ENCODE peak calls at places on chromosome 16, in four cellular contexts. One of them, this sample, is unnamed.

GRCh38 chr16:51763072-51763658 is 612.1 kb upstream of the SALL1 start:
- DNase-seq in EH: no peak
- DNase-seq in Caki2: no peak
- DNase-seq in DMS 273 treated with DMSO at 0.1 percent for 48 hours: no peak
- DNase-seq in this sample: no peak

GRCh38 chr16:31214705-31215286 is 877 bp downstream of the TRIM72 start:
- DNase-seq in EH: no peak
- DNase-seq in Caki2: no peak
- DNase-seq in DMS 273 treated with DMSO at 0.1 percent for 48 hours: no peak
- DNase-seq in this sample: no peak

GRCh38 chr16:4917117-4917516 is 19.8 kb downstream of the PPL start:
- DNase-seq in EH: peak; percentile 59
- DNase-seq in Caki2: no peak
- DNase-seq in DMS 273 treated with DMSO at 0.1 percent for 48 hours: no peak
- DNase-seq in this sample: no peak

GRCh38 chr16:55576369-55576768 is 9.9 kb downstream of the CAPNS2 start:
- DNase-seq in EH: no peak
- DNase-seq in Caki2: no peak
- DNase-seq in DMS 273 treated with DMSO at 0.1 percent for 48 hours: no peak
- DNase-seq in this sample: no peak

GRCh38 chr16:89749637-89750036 is 28.3 kb downstream of the ZNF276 start:
- DNase-seq in EH: no peak
- DNase-seq in Caki2: peak; percentile 72
- DNase-seq in DMS 273 treated with DMSO at 0.1 percent for 48 hours: no peak
- DNase-seq in this sample: no peak

GRCh38 chr16:84874983-84875382 is 55.2 kb downstream of the CRISPLD2 start:
- DNase-seq in EH: peak; percentile 39
- DNase-seq in Caki2: no peak
- DNase-seq in DMS 273 treated with DMSO at 0.1 percent for 48 hours: no peak
- DNase-seq in this sample: no peak

GRCh38 chr16:58128181-58128631 is 975 bp downstream of the CFAP20 start:
- DNase-seq in EH: no peak
- DNase-seq in Caki2: no peak
- DNase-seq in DMS 273 treated with DMSO at 0.1 percent for 48 hours: no peak
- DNase-seq in this sample: no peak

GRCh38 chr16:58494981-58495860 is 4.7 kb upstream of the NDRG4 start:
- DNase-seq in EH: peak; percentile 98
- DNase-seq in Caki2: peak; percentile 97
- DNase-seq in DMS 273 treated with DMSO at 0.1 percent for 48 hours: peak; percentile 92
- DNase-seq in this sample: peak; percentile 68

GRCh38 chr16:85062303-85062702 is 34.7 kb downstream of the KIAA0513 start:
- DNase-seq in EH: no peak
- DNase-seq in Caki2: no peak
- DNase-seq in DMS 273 treated with DMSO at 0.1 percent for 48 hours: no peak
- DNase-seq in this sample: no peak

GRCh38 chr16:84925092-84925772 is 86.1 kb downstream of the ZDHHC7 start:
- DNase-seq in EH: peak; percentile 53
- DNase-seq in Caki2: no peak
- DNase-seq in DMS 273 treated with DMSO at 0.1 percent for 48 hours: no peak
- DNase-seq in this sample: peak; percentile 51

GRCh38 chr16:81533175-81533507 is 88.5 kb downstream of the CMIP start:
- DNase-seq in EH: no peak
- DNase-seq in Caki2: no peak
- DNase-seq in DMS 273 treated with DMSO at 0.1 percent for 48 hours: no peak
- DNase-seq in this sample: no peak

GRCh38 chr16:23496826-23497542 is 13.3 kb downstream of the GGA2 start:
- DNase-seq in EH: peak; percentile 57
- DNase-seq in Caki2: peak; percentile 73
- DNase-seq in DMS 273 treated with DMSO at 0.1 percent for 48 hours: no peak
- DNase-seq in this sample: no peak

GRCh38 chr16:19071811-19072777 is 4.7 kb downstream of the COQ7 start:
- DNase-seq in EH: peak; percentile 64
- DNase-seq in Caki2: peak; percentile 64
- DNase-seq in DMS 273 treated with DMSO at 0.1 percent for 48 hours: no peak
- DNase-seq in this sample: no peak

GRCh38 chr16:71889147-71889546 is 5.2 kb upstream of the ZNF821 start:
- DNase-seq in EH: no peak
- DNase-seq in Caki2: no peak
- DNase-seq in DMS 273 treated with DMSO at 0.1 percent for 48 hours: no peak
- DNase-seq in this sample: no peak

GRCh38 chr16:3007059-3007956 is 5.4 kb upstream of the CLDN9 start:
- DNase-seq in EH: no peak
- DNase-seq in Caki2: no peak
- DNase-seq in DMS 273 treated with DMSO at 0.1 percent for 48 hours: no peak
- DNase-seq in this sample: no peak

GRCh38 chr16:65121870-65122723 is at the start of gene CDH11:
- DNase-seq in EH: peak; percentile 95
- DNase-seq in Caki2: peak; percentile 9
- DNase-seq in DMS 273 treated with DMSO at 0.1 percent for 48 hours: peak; percentile 15
- DNase-seq in this sample: peak; percentile 76

GRCh38 chr16:82657239-82657638 is 30.5 kb downstream of the CDH13 start:
- DNase-seq in EH: peak; percentile 79
- DNase-seq in Caki2: no peak
- DNase-seq in DMS 273 treated with DMSO at 0.1 percent for 48 hours: no peak
- DNase-seq in this sample: no peak

GRCh38 chr16:3982216-3982615 is 101.7 kb upstream of the CREBBP start:
- DNase-seq in EH: no peak
- DNase-seq in Caki2: no peak
- DNase-seq in DMS 273 treated with DMSO at 0.1 percent for 48 hours: no peak
- DNase-seq in this sample: no peak

GRCh38 chr16:70808371-70808770 is 7.4 kb upstream of the VAC14 start:
- DNase-seq in EH: no peak
- DNase-seq in Caki2: no peak
- DNase-seq in DMS 273 treated with DMSO at 0.1 percent for 48 hours: no peak
- DNase-seq in this sample: no peak

GRCh38 chr16:88804552-88805339 is 1.2 kb downstream of the CDT1 start:
- DNase-seq in EH: no peak
- DNase-seq in Caki2: no peak
- DNase-seq in DMS 273 treated with DMSO at 0.1 percent for 48 hours: no peak
- DNase-seq in this sample: no peak

GRCh38 chr16:82603784-82604411 is 22.9 kb upstream of the CDH13 start:
- DNase-seq in EH: peak; percentile 78
- DNase-seq in Caki2: peak; percentile 6
- DNase-seq in DMS 273 treated with DMSO at 0.1 percent for 48 hours: no peak
- DNase-seq in this sample: no peak

GRCh38 chr16:87953308-87954208 is 2.3 kb downstream of the BANP start:
- DNase-seq in EH: no peak
- DNase-seq in Caki2: no peak
- DNase-seq in DMS 273 treated with DMSO at 0.1 percent for 48 hours: no peak
- DNase-seq in this sample: no peak

GRCh38 chr16:69709456-69710084 is 16.8 kb downstream of the NQO1 start:
- DNase-seq in EH: peak; percentile 74
- DNase-seq in Caki2: peak; percentile 55
- DNase-seq in DMS 273 treated with DMSO at 0.1 percent for 48 hours: peak; percentile 67
- DNase-seq in this sample: no peak

GRCh38 chr16:10655415-10655977 is 39.2 kb downstream of the TEKT5 start:
- DNase-seq in EH: no peak
- DNase-seq in Caki2: no peak
- DNase-seq in DMS 273 treated with DMSO at 0.1 percent for 48 hours: no peak
- DNase-seq in this sample: no peak

GRCh38 chr16:21260870-21261791 is 17.0 kb downstream of the CRYM start:
- DNase-seq in EH: peak; percentile 83
- DNase-seq in Caki2: peak; percentile 94
- DNase-seq in DMS 273 treated with DMSO at 0.1 percent for 48 hours: no peak
- DNase-seq in this sample: no peak

GRCh38 chr16:8619671-8620370 is 1.7 kb upstream of the METTL22 start:
- DNase-seq in EH: no peak
- DNase-seq in Caki2: no peak
- DNase-seq in DMS 273 treated with DMSO at 0.1 percent for 48 hours: no peak
- DNase-seq in this sample: no peak

GRCh38 chr16:2737238-2737605 is 15.2 kb upstream of the SRRM2 start:
- DNase-seq in EH: no peak
- DNase-seq in Caki2: no peak
- DNase-seq in DMS 273 treated with DMSO at 0.1 percent for 48 hours: no peak
- DNase-seq in this sample: no peak

GRCh38 chr16:9081843-9082242 is 9.6 kb upstream of the HAPSTR1 start:
- DNase-seq in EH: no peak
- DNase-seq in Caki2: no peak
- DNase-seq in DMS 273 treated with DMSO at 0.1 percent for 48 hours: no peak
- DNase-seq in this sample: no peak

GRCh38 chr16:69471121-69471520 is 46.7 kb downstream of the CYB5B start:
- DNase-seq in EH: no peak
- DNase-seq in Caki2: no peak
- DNase-seq in DMS 273 treated with DMSO at 0.1 percent for 48 hours: no peak
- DNase-seq in this sample: no peak

GRCh38 chr16:2039286-2040030 is 8.2 kb downstream of the NTHL1 start:
- DNase-seq in EH: peak; percentile 98
- DNase-seq in Caki2: no peak
- DNase-seq in DMS 273 treated with DMSO at 0.1 percent for 48 hours: no peak
- DNase-seq in this sample: no peak

GRCh38 chr16:11473728-11474127 is 113.0 kb downstream of the LITAF start:
- DNase-seq in EH: no peak
- DNase-seq in Caki2: no peak
- DNase-seq in DMS 273 treated with DMSO at 0.1 percent for 48 hours: no peak
- DNase-seq in this sample: no peak

GRCh38 chr16:66984902-66985311 is 3.5 kb upstream of the CES4A start:
- DNase-seq in EH: no peak
- DNase-seq in Caki2: no peak
- DNase-seq in DMS 273 treated with DMSO at 0.1 percent for 48 hours: no peak
- DNase-seq in this sample: no peak

GRCh38 chr16:70331588-70332358 is 14.9 kb upstream of the DDX19A start:
- DNase-seq in EH: peak; percentile 22
- DNase-seq in Caki2: peak; percentile 25
- DNase-seq in DMS 273 treated with DMSO at 0.1 percent for 48 hours: no peak
- DNase-seq in this sample: peak; percentile 39

GRCh38 chr16:5056347-5056746 is 9.4 kb downstream of the C16orf89 start:
- DNase-seq in EH: peak; percentile 35
- DNase-seq in Caki2: no peak
- DNase-seq in DMS 273 treated with DMSO at 0.1 percent for 48 hours: no peak
- DNase-seq in this sample: no peak

GRCh38 chr16:588639-588888 is 1.3 kb upstream of the RAB40C start:
- DNase-seq in EH: peak; percentile 74
- DNase-seq in Caki2: peak; percentile 81
- DNase-seq in DMS 273 treated with DMSO at 0.1 percent for 48 hours: no peak
- DNase-seq in this sample: no peak

GRCh38 chr16:77944631-77945030 is 77.7 kb upstream of the CLEC3A start:
- DNase-seq in EH: no peak
- DNase-seq in Caki2: no peak
- DNase-seq in DMS 273 treated with DMSO at 0.1 percent for 48 hours: no peak
- DNase-seq in this sample: no peak

GRCh38 chr16:57611184-57611583 is 17.2 kb upstream of the ADGRG1 start:
- DNase-seq in EH: peak; percentile 54
- DNase-seq in Caki2: peak; percentile 38
- DNase-seq in DMS 273 treated with DMSO at 0.1 percent for 48 hours: no peak
- DNase-seq in this sample: no peak

GRCh38 chr16:740764-741505 is at the start of gene CIAO3:
- DNase-seq in EH: peak; percentile 84
- DNase-seq in Caki2: peak; percentile 90
- DNase-seq in DMS 273 treated with DMSO at 0.1 percent for 48 hours: peak; percentile 55
- DNase-seq in this sample: peak; percentile 94

GRCh38 chr16:28155293-28155692 is 56.5 kb downstream of the XPO6 start:
- DNase-seq in EH: no peak
- DNase-seq in Caki2: no peak
- DNase-seq in DMS 273 treated with DMSO at 0.1 percent for 48 hours: no peak
- DNase-seq in this sample: no peak